ENCODE peak calls at places on chromosomes 11 and 22, in seven cellular contexts. U is left ventricle myocardium inferior, S is testis, M is tibial artery, I is fibroblast of lung, W is lower lobe of right lung, P is mucosa of descending colon. R is an unnamed sample.
A peak's percentile ranks its signal among the peaks of the same experiment; 100 is the strongest.

GRCh38 chr11:42179211-42179610 is 719.8 kb upstream of the LRRC4C start:
- DNase-seq in U (no peak), S (no peak), M (no peak), I (no peak), W (no peak), P (no peak), R (no peak)

GRCh38 chr22:33562484-33562883 is 357.8 kb downstream of the LARGE1 start:
- DNase-seq in U (no peak), S (no peak), M (no peak), I (no peak), W (no peak), P (no peak), R (no peak)

GRCh38 chr22:27105142-27106025 is 448.0 kb downstream of the MIAT start:
- DNase-seq in U (peak; percentile 70), S (peak; percentile 87), M (peak; percentile 91), I (peak; percentile 98), W (no peak), P (peak; percentile 38), R (peak; percentile 87)

GRCh38 chr22:12601870-12602779 is 2925.9 kb upstream of the OR11H1 start:
- DNase-seq in U (peak; percentile 19), S (peak; percentile 28), M (no peak), I (no peak), W (peak; percentile 64), P (peak; percentile 25), R (no peak)

GRCh38 chr11:68121067-68121899 is at the start of gene CHKA:
- DNase-seq in U (peak; percentile 94), S (peak; percentile 96), M (peak; percentile 91), I (peak; percentile 85), W (peak; percentile 96), P (peak; percentile 90), R (peak; percentile 93)

GRCh38 chr22:26667140-26667539 is 9.8 kb downstream of the MIAT start:
- DNase-seq in U (no peak), S (no peak), M (no peak), I (no peak), W (no peak), P (no peak), R (no peak)

GRCh38 chr11:77196961-77197360 is 68.9 kb downstream of the MYO7A start:
- DNase-seq in U (no peak), S (no peak), M (no peak), I (no peak), W (peak; percentile 24), P (no peak), R (no peak)

GRCh38 chr11:108865411-108865810 is 200.5 kb downstream of the DDX10 start:
- DNase-seq in U (no peak), S (no peak), M (no peak), I (peak; percentile 75), W (no peak), P (no peak), R (no peak)

GRCh38 chr11:56331861-56332491 is 13.9 kb upstream of the OR8K1 start:
- DNase-seq in U (no peak), S (peak; percentile 36), M (no peak), I (no peak), W (peak; percentile 40), P (no peak), R (no peak)

GRCh38 chr11:85854212-85854556 is 999 bp upstream of the CCDC83 start:
- DNase-seq in U (no peak), S (no peak), M (no peak), I (no peak), W (no peak), P (no peak), R (no peak)

GRCh38 chr11:2461253-2462091 is 16.7 kb downstream of the KCNQ1 start:
- DNase-seq in U (peak; percentile 50), S (peak; percentile 72), M (no peak), I (no peak), W (no peak), P (no peak), R (no peak)

GRCh38 chr11:17528906-17529813 is 15.1 kb downstream of the USH1C start:
- DNase-seq in U (no peak), S (no peak), M (no peak), I (no peak), W (no peak), P (no peak), R (no peak)

GRCh38 chr11:10659339-10660216 is 34.0 kb downstream of the IRAG1 start:
- DNase-seq in U (no peak), S (peak; percentile 37), M (peak; percentile 83), I (peak; percentile 94), W (no peak), P (no peak), R (peak; percentile 74)

GRCh38 chr11:11980200-11980599 is 28.2 kb downstream of the DKK3 start:
- DNase-seq in U (no peak), S (no peak), M (no peak), I (no peak), W (no peak), P (no peak), R (no peak)

GRCh38 chr11:64916848-64917662 is at the start of gene ATG2A:
- DNase-seq in U (peak; percentile 99), S (peak; percentile 100), M (peak; percentile 100), I (peak; percentile 100), W (peak; percentile 100), P (peak; percentile 100), R (peak; percentile 98)

GRCh38 chr22:45470871-45471270 is 31.8 kb upstream of the FBLN1 start:
- DNase-seq in U (no peak), S (no peak), M (no peak), I (no peak), W (peak; percentile 10), P (no peak), R (no peak)

GRCh38 chr22:50530280-50530856 is 556 bp upstream of the TYMP start:
- DNase-seq in U (peak; percentile 87), S (no peak), M (peak; percentile 80), I (peak; percentile 71), W (peak; percentile 94), P (peak; percentile 88), R (peak; percentile 91)

GRCh38 chr11:24585192-24585591 is 88.3 kb downstream of the LUZP2 start:
- DNase-seq in U (no peak), S (no peak), M (no peak), I (peak; percentile 32), W (no peak), P (no peak), R (no peak)

DNA sequence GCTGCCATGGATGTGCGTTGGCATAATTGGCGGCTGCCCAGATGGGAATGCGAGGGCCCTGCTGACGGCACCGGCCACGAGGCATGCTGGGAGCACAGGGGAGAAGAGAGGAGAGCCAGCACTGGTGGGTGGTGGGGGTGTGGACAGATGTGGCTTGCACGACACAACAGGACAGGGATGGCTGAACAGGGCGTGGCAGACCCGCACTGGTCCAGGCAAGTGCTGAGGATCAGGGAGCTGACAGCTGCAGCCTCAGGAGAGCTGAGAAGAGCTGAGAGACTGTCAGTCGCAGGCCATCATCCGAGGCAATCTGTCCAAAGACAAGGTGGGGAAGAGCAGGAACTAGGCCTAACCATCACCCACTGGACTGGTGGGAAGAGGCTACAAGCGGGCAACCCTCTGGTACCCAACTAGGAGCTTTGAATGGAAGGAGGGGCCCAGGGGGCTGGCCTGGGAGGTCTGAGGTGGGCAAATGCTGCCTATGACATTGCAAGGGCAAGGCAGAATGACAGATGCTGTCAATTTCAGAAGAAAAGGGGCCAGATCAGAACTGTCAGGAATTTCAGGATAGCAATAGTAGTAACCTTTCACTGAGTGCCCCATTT is 2.4 kb downstream of the GNB1L start:
- DNase-seq in U (no peak), S (no peak), M (peak; percentile 19), I (no peak), W (no peak), P (no peak), R (no peak)
- H3K4me3 ChIP-seq in U (no peak overlapping the region), S (no peak overlapping the region), M (no peak overlapping the region), I (no peak overlapping the region), W (peak overlapping the region; percentile 91), P (no peak overlapping the region), R (peak overlapping the region; percentile 83)

GRCh38 chr22:48102581-48102980 is 1340.1 kb downstream of the TBC1D22A start:
- DNase-seq in U (no peak), S (no peak), M (no peak), I (no peak), W (no peak), P (no peak), R (no peak)

GRCh38 chr22:48099671-48100070 is 1337.2 kb downstream of the TBC1D22A start:
- DNase-seq in U (no peak), S (no peak), M (no peak), I (no peak), W (no peak), P (no peak), R (no peak)

GRCh38 chr22:48100685-48101417 is 1338.4 kb downstream of the TBC1D22A start:
- DNase-seq in U (no peak), S (no peak), M (no peak), I (no peak), W (no peak), P (no peak), R (no peak)

GRCh38 chr22:48103126-48103875 is 1340.9 kb downstream of the TBC1D22A start:
- DNase-seq in U (no peak), S (no peak), M (no peak), I (no peak), W (no peak), P (no peak), R (no peak)

GRCh38 chr22:48101704-48102103 is 1339.3 kb downstream of the TBC1D22A start:
- DNase-seq in U (no peak), S (no peak), M (no peak), I (no peak), W (no peak), P (no peak), R (no peak)
- H3K9me3 ChIP-seq in U (no peaks in the 10 kb centered on the region), S (no peaks in the 10 kb centered on the region), M (no peaks in the 10 kb centered on the region), I (no peaks in the 10 kb centered on the region), W (no peaks in the 10 kb centered on the region), P (no peaks in the 10 kb centered on the region), R (no peaks in the 10 kb centered on the region)

DNA sequence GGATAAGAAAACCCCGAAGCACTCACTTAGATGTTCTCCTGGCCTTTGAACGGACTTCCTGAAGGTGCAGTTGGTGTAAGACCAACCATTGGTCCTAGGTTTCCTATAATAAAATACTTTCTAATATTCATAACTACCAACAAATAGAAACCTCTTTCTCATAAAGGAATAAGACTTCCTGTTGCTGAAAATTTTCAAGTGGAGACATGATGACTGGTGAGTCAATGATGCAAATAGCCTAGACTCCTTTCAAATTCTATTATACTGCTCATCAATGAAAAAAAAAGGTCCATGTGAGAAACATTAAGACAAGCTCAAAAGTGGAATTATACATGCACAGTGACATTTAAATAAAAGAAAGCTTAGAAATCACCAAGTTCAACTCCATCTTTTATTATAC is 862.8 kb downstream of the FAM181B start:
- DNase-seq in U (no peak), S (no peak), M (no peak), I (no peak), W (no peak), P (no peak), R (no peak)
- H3K4me3 ChIP-seq in U (no peak overlapping the region), S (no peak overlapping the region), M (no peak overlapping the region), I (no peak overlapping the region), W (no peak overlapping the region), P (no peak overlapping the region), R (no peak overlapping the region)

DNA sequence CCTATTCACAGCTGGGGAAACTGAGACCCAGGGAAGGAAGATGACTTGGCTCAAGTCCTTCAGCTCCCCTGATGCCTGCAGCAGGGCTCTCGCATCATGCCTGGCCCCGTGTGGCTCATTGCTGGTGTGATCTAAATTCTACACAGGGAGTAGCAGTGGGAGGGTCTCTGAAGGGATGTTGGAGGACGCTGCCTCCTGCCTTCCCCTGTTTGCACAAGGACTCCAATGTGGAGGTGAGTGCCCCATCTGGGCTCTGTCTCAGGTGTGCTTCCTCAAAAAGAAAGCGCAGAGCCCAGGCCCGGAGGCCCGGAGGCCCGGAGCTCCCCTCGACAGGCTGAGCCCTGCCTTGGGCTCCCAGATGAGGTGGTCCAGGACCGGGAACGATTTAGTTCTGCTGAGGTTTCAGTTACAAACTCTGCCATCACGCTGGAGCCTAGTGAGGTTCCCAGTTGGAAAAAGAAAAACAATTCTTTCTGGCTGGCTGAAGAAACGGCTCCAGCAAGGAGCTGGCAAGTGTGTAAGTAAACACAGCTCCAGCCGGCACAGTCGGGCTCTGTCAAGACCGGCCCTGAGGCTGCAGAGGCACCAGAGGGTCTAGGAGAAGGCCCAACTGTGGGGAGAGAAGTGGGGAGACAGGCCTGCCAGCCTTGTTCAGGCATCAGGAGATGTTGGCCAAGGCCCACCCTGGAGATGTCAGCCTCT is 49.8 kb downstream of the NAT10 start:
- DNase-seq in U (no peak), S (peak; percentile 26), M (peak; percentile 43), I (no peak), W (peak; percentile 45), P (no peak), R (no peak)
- H3K9me3 ChIP-seq in U (no peaks in the 10 kb centered on the region), S (no peaks in the 10 kb centered on the region), M (no peaks in the 10 kb centered on the region), I (no peaks in the 10 kb centered on the region), W (no peaks in the 10 kb centered on the region), P (no peaks in the 10 kb centered on the region), R (no peaks in the 10 kb centered on the region)

R was measured in MG63.